ENCODE peak calls at places on chromosomes 13 and 19, in ten cellular contexts. One of them, this sample, is unnamed.

GRCh38 chr13:43005460-43006236 is 13.6 kb upstream of the EPSTI1 start:
- DNase-seq in HFFc6: no peak
- DNase-seq in glutamatergic neuron: no peak
- DNase-seq in mesothelial cell of epicardium: no peak
- DNase-seq in CD8-positive, alpha-beta T cell: no peak
- DNase-seq in breast epithelium: no peak
- DNase-seq in GM20000: no peak
- DNase-seq in upper lobe of left lung: no peak
- DNase-seq in nephron progenitor cell: no peak
- DNase-seq in choroid plexus epithelial cell: peak
- DNase-seq in this sample: no peak

GRCh38 chr19:41479757-41480191 is 36.8 kb downstream of the ERICH4 start:
- DNase-seq in upper lobe of left lung: peak
- DNase-seq in CD8-positive, alpha-beta T cell: no peak
- DNase-seq in nephron progenitor cell: no peak
- DNase-seq in HFFc6: no peak
- DNase-seq in glutamatergic neuron: no peak
- DNase-seq in mesothelial cell of epicardium: no peak
- DNase-seq in breast epithelium: no peak
- DNase-seq in choroid plexus epithelial cell: no peak
- DNase-seq in GM20000: no peak
- DNase-seq in this sample: no peak

GRCh38 chr19:51903192-51903591 is 1.6 kb downstream of the ZNF649 start:
- DNase-seq in mesothelial cell of epicardium: no peak
- DNase-seq in GM20000: no peak
- DNase-seq in CD8-positive, alpha-beta T cell: no peak
- DNase-seq in upper lobe of left lung: no peak
- DNase-seq in choroid plexus epithelial cell: no peak
- DNase-seq in breast epithelium: no peak
- DNase-seq in nephron progenitor cell: no peak
- DNase-seq in HFFc6: no peak
- DNase-seq in glutamatergic neuron: no peak
- DNase-seq in this sample: no peak

GRCh38 chr19:3404324-3405260 is 38.2 kb downstream of the NFIC start:
- DNase-seq in breast epithelium: peak
- DNase-seq in HFFc6: peak
- DNase-seq in CD8-positive, alpha-beta T cell: no peak
- DNase-seq in nephron progenitor cell: no peak
- DNase-seq in mesothelial cell of epicardium: no peak
- DNase-seq in choroid plexus epithelial cell: peak
- DNase-seq in upper lobe of left lung: peak
- DNase-seq in glutamatergic neuron: no peak
- DNase-seq in GM20000: no peak
- DNase-seq in this sample: no peak

GRCh38 chr19:16376649-16377048 is 52.0 kb downstream of the KLF2 start:
- DNase-seq in GM20000: no peak
- DNase-seq in upper lobe of left lung: no peak
- DNase-seq in CD8-positive, alpha-beta T cell: no peak
- DNase-seq in mesothelial cell of epicardium: no peak
- DNase-seq in nephron progenitor cell: peak
- DNase-seq in HFFc6: no peak
- DNase-seq in glutamatergic neuron: peak
- DNase-seq in choroid plexus epithelial cell: no peak
- DNase-seq in breast epithelium: no peak
- DNase-seq in this sample: no peak

GRCh38 chr13:96844195-96844594 is 150.1 kb downstream of the OXGR1 start:
- DNase-seq in CD8-positive, alpha-beta T cell: no peak
- DNase-seq in choroid plexus epithelial cell: no peak
- DNase-seq in GM20000: no peak
- DNase-seq in nephron progenitor cell: no peak
- DNase-seq in upper lobe of left lung: no peak
- DNase-seq in glutamatergic neuron: no peak
- DNase-seq in mesothelial cell of epicardium: no peak
- DNase-seq in HFFc6: no peak
- DNase-seq in breast epithelium: no peak
- DNase-seq in this sample: no peak

GRCh38 chr19:45380107-45380506 is 9.7 kb upstream of the ERCC2 start:
- DNase-seq in mesothelial cell of epicardium: no peak
- DNase-seq in CD8-positive, alpha-beta T cell: no peak
- DNase-seq in upper lobe of left lung: no peak
- DNase-seq in glutamatergic neuron: no peak
- DNase-seq in nephron progenitor cell: no peak
- DNase-seq in GM20000: no peak
- DNase-seq in breast epithelium: no peak
- DNase-seq in HFFc6: no peak
- DNase-seq in choroid plexus epithelial cell: no peak
- DNase-seq in this sample: no peak

GRCh38 chr13:50576156-50576555 is 267.3 kb downstream of the DLEU7 start:
- DNase-seq in HFFc6: no peak
- DNase-seq in GM20000: no peak
- DNase-seq in glutamatergic neuron: no peak
- DNase-seq in upper lobe of left lung: peak
- DNase-seq in CD8-positive, alpha-beta T cell: no peak
- DNase-seq in choroid plexus epithelial cell: no peak
- DNase-seq in nephron progenitor cell: no peak
- DNase-seq in mesothelial cell of epicardium: no peak
- DNase-seq in breast epithelium: no peak
- DNase-seq in this sample: no peak

GRCh38 chr19:40622773-40623075 is 21.6 kb downstream of the LTBP4 start:
- DNase-seq in glutamatergic neuron: no peak
- DNase-seq in choroid plexus epithelial cell: no peak
- DNase-seq in breast epithelium: no peak
- DNase-seq in nephron progenitor cell: no peak
- DNase-seq in upper lobe of left lung: no peak
- DNase-seq in GM20000: no peak
- DNase-seq in HFFc6: no peak
- DNase-seq in CD8-positive, alpha-beta T cell: no peak
- DNase-seq in mesothelial cell of epicardium: no peak
- DNase-seq in this sample: no peak

GRCh38 chr13:23899555-23899954 is 2.3 kb upstream of the C1QTNF9B start:
- DNase-seq in CD8-positive, alpha-beta T cell: no peak
- DNase-seq in GM20000: peak
- DNase-seq in breast epithelium: no peak
- DNase-seq in upper lobe of left lung: no peak
- DNase-seq in nephron progenitor cell: peak
- DNase-seq in glutamatergic neuron: no peak
- DNase-seq in HFFc6: peak
- DNase-seq in choroid plexus epithelial cell: peak
- DNase-seq in mesothelial cell of epicardium: no peak
- DNase-seq in this sample: peak

GRCh38 chr13:113952983-113953520 is 20.8 kb downstream of the C13orf46 start:
- DNase-seq in nephron progenitor cell: no peak
- DNase-seq in GM20000: no peak
- DNase-seq in glutamatergic neuron: peak
- DNase-seq in HFFc6: no peak
- DNase-seq in CD8-positive, alpha-beta T cell: no peak
- DNase-seq in mesothelial cell of epicardium: no peak
- DNase-seq in breast epithelium: no peak
- DNase-seq in upper lobe of left lung: no peak
- DNase-seq in choroid plexus epithelial cell: no peak
- DNase-seq in this sample: no peak

GRCh38 chr13:42153371-42153770 is 104.9 kb downstream of the DGKH start:
- DNase-seq in glutamatergic neuron: no peak
- DNase-seq in HFFc6: no peak
- DNase-seq in upper lobe of left lung: no peak
- DNase-seq in GM20000: no peak
- DNase-seq in nephron progenitor cell: no peak
- DNase-seq in choroid plexus epithelial cell: peak
- DNase-seq in breast epithelium: no peak
- DNase-seq in CD8-positive, alpha-beta T cell: no peak
- DNase-seq in mesothelial cell of epicardium: no peak
- DNase-seq in this sample: no peak

GRCh38 chr19:29245221-29245620 is 32.3 kb upstream of the UQCRFS1 start:
- DNase-seq in mesothelial cell of epicardium: no peak
- DNase-seq in glutamatergic neuron: no peak
- DNase-seq in choroid plexus epithelial cell: no peak
- DNase-seq in CD8-positive, alpha-beta T cell: no peak
- DNase-seq in nephron progenitor cell: no peak
- DNase-seq in upper lobe of left lung: no peak
- DNase-seq in HFFc6: no peak
- DNase-seq in GM20000: no peak
- DNase-seq in breast epithelium: no peak
- DNase-seq in this sample: no peak

DNA sequence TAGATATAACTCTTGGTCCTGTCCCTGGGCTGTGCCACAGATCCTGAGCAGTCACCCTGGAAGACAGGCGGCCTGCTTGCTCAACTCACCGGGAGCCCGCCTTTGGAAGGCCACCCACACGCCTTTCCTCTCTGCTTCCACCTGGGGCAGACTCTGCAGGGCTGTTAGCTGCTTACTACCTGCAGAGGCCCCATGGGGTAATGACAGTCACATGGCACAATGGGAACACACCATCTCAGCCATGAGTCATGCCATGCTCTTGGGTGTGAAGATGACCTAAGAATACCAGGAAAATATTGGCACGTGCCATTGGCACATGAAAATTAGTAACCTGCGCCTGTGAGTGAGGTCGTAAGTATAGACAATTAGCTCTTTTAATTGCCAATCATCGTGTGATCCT is 108.6 kb downstream of the COL4A2 start:
- DNase-seq in choroid plexus epithelial cell: no peak
- DNase-seq in mesothelial cell of epicardium: no peak
- DNase-seq in breast epithelium: peak
- DNase-seq in CD8-positive, alpha-beta T cell: no peak
- DNase-seq in upper lobe of left lung: no peak
- DNase-seq in glutamatergic neuron: no peak
- DNase-seq in GM20000: no peak
- DNase-seq in nephron progenitor cell: no peak
- DNase-seq in HFFc6: no peak
- DNase-seq in this sample: no peak
- TF ChIP-seq CTCF in choroid plexus epithelial cell: peak
- TF ChIP-seq CTCF in mesothelial cell of epicardium: no peak
- TF ChIP-seq CTCF in breast epithelium: no peak
- TF ChIP-seq CTCF in CD8-positive, alpha-beta T cell: no peak
- TF ChIP-seq CTCF in upper lobe of left lung: no peak
- TF ChIP-seq CTCF in glutamatergic neuron: no peak
- TF ChIP-seq CTCF in GM20000: no peak
- TF ChIP-seq CTCF in nephron progenitor cell: no peak
- TF ChIP-seq CTCF in HFFc6: no peak
- TF ChIP-seq CTCF in this sample: no peak

GRCh38 chr13:98349731-98350305 is 172.7 kb upstream of the RNF113B start:
- DNase-seq in breast epithelium: no peak
- DNase-seq in CD8-positive, alpha-beta T cell: no peak
- DNase-seq in mesothelial cell of epicardium: no peak
- DNase-seq in choroid plexus epithelial cell: peak
- DNase-seq in GM20000: peak
- DNase-seq in nephron progenitor cell: peak
- DNase-seq in upper lobe of left lung: peak
- DNase-seq in HFFc6: no peak
- DNase-seq in glutamatergic neuron: peak
- DNase-seq in this sample: peak
- TF ChIP-seq CTCF in breast epithelium: no peak
- TF ChIP-seq CTCF in CD8-positive, alpha-beta T cell: no peak
- TF ChIP-seq CTCF in mesothelial cell of epicardium: no peak
- TF ChIP-seq CTCF in choroid plexus epithelial cell: peak
- TF ChIP-seq CTCF in GM20000: peak
- TF ChIP-seq CTCF in nephron progenitor cell: no peak
- TF ChIP-seq CTCF in upper lobe of left lung: peak
- TF ChIP-seq CTCF in HFFc6: no peak
- TF ChIP-seq CTCF in glutamatergic neuron: no peak
- TF ChIP-seq CTCF in this sample: peak

GRCh38 chr13:73757471-73758233 is 376.6 kb downstream of the KLF12 start:
- DNase-seq in choroid plexus epithelial cell: no peak
- DNase-seq in upper lobe of left lung: no peak
- DNase-seq in breast epithelium: no peak
- DNase-seq in nephron progenitor cell: no peak
- DNase-seq in HFFc6: no peak
- DNase-seq in CD8-positive, alpha-beta T cell: no peak
- DNase-seq in GM20000: no peak
- DNase-seq in glutamatergic neuron: no peak
- DNase-seq in mesothelial cell of epicardium: no peak
- DNase-seq in this sample: no peak

GRCh38 chr13:73754241-73754640 is 380.0 kb downstream of the KLF12 start:
- DNase-seq in breast epithelium: no peak
- DNase-seq in mesothelial cell of epicardium: no peak
- DNase-seq in CD8-positive, alpha-beta T cell: no peak
- DNase-seq in GM20000: no peak
- DNase-seq in HFFc6: no peak
- DNase-seq in glutamatergic neuron: no peak
- DNase-seq in upper lobe of left lung: no peak
- DNase-seq in nephron progenitor cell: no peak
- DNase-seq in choroid plexus epithelial cell: no peak
- DNase-seq in this sample: no peak

GRCh38 chr13:73751290-73751689 is 382.9 kb downstream of the KLF12 start:
- DNase-seq in upper lobe of left lung: no peak
- DNase-seq in HFFc6: no peak
- DNase-seq in nephron progenitor cell: no peak
- DNase-seq in glutamatergic neuron: no peak
- DNase-seq in CD8-positive, alpha-beta T cell: no peak
- DNase-seq in mesothelial cell of epicardium: no peak
- DNase-seq in breast epithelium: no peak
- DNase-seq in GM20000: no peak
- DNase-seq in choroid plexus epithelial cell: no peak
- DNase-seq in this sample: no peak

DNA sequence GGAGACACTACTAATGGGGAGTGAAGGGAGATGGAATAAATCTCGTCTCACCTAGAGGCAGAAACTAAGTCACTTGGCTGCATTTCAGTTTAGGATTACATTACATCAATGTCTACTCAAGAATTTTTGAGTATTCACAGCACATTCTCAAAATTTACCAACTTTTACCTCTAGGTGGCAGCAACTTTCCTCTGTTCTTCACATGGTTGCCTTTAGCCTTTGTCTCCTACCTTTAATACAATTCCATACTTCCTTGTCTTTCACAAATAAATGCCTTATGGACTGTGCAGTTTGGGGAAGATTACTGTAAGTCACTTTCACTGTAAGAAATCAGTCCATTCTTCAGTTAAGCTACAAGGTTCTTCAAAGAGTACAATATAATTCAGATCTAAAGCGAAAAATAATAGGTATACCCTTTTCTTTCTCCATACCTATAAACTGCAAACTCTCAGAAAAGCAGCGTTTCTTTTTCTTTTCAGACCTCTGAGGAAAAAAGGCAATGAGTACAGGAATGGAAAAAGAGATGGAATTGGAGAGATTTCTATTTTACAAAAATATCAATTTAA is 379.4 kb downstream of the KLF12 start:
- DNase-seq in glutamatergic neuron: no peak
- DNase-seq in GM20000: peak
- DNase-seq in nephron progenitor cell: peak
- DNase-seq in mesothelial cell of epicardium: no peak
- DNase-seq in upper lobe of left lung: no peak
- DNase-seq in HFFc6: peak
- DNase-seq in choroid plexus epithelial cell: peak
- DNase-seq in breast epithelium: no peak
- DNase-seq in CD8-positive, alpha-beta T cell: no peak
- DNase-seq in this sample: peak
- TF ChIP-seq CTCF in glutamatergic neuron: peak
- TF ChIP-seq CTCF in GM20000: peak
- TF ChIP-seq CTCF in nephron progenitor cell: peak
- TF ChIP-seq CTCF in mesothelial cell of epicardium: peak
- TF ChIP-seq CTCF in upper lobe of left lung: peak
- TF ChIP-seq CTCF in HFFc6: peak
- TF ChIP-seq CTCF in choroid plexus epithelial cell: peak
- TF ChIP-seq CTCF in breast epithelium: peak
- TF ChIP-seq CTCF in CD8-positive, alpha-beta T cell: peak
- TF ChIP-seq CTCF in this sample: peak

DNA sequence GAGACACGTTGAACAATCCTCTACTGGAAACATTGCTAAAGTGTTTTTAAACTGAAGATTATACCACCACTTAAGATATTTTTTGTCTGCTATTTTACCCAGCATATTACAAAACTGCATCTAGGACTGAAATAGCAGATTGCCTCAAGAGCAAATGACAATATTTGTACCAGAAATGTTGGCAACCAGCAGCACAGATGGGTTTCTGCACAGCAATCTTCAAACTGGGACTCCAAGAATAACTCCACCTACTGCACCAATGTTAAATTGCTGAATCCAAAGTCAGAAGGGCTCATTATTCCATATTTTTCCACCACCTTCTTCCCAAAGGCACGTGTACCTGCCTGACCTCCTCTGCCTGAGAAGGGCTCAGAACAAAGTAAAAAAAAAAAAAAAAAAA is 79.6 kb downstream of the FOXO1 start:
- DNase-seq in GM20000: no peak
- DNase-seq in CD8-positive, alpha-beta T cell: no peak
- DNase-seq in nephron progenitor cell: no peak
- DNase-seq in choroid plexus epithelial cell: no peak
- DNase-seq in upper lobe of left lung: no peak
- DNase-seq in mesothelial cell of epicardium: no peak
- DNase-seq in HFFc6: no peak
- DNase-seq in glutamatergic neuron: no peak
- DNase-seq in breast epithelium: no peak
- DNase-seq in this sample: no peak
- TF ChIP-seq CTCF in GM20000: no peak
- TF ChIP-seq CTCF in CD8-positive, alpha-beta T cell: no peak
- TF ChIP-seq CTCF in nephron progenitor cell: no peak
- TF ChIP-seq CTCF in choroid plexus epithelial cell: no peak
- TF ChIP-seq CTCF in upper lobe of left lung: no peak
- TF ChIP-seq CTCF in mesothelial cell of epicardium: no peak
- TF ChIP-seq CTCF in HFFc6: no peak
- TF ChIP-seq CTCF in glutamatergic neuron: no peak
- TF ChIP-seq CTCF in breast epithelium: no peak
- TF ChIP-seq CTCF in this sample: no peak